ENCODE peak calls at places on chromosomes 7 and 10, in ten cellular contexts. S is LoVo, Q is heart left ventricle, E is cardiac muscle cell, M is OCI-LY7, C is T-helper 1 cell, Y is fibroblast of lung, U is anterior cingulate cortex, F is activated T-cell treated with anti-CD3 and anti-CD28 coated beads for 1 hour, L is BJ. H is an unnamed sample.

GRCh38 chr7:121433775-121434174 is 37.7 kb upstream of the FAM3C start:
- DNase-seq in S (no peak), Q (no peak), E (no peak), M (no peak), C (no peak), Y (no peak), U (no peak), F (no peak), L (no peak), H (no peak)

GRCh38 chr10:123494409-123494808 is 171.7 kb upstream of the GPR26 start:
- DNase-seq in S (no peak), Q (no peak), E (no peak), M (no peak), C (no peak), Y (no peak), U (no peak), F (no peak), L (no peak), H (no peak)

GRCh38 chr10:77649333-77650331 is 12.0 kb upstream of the KCNMA1 start:
- DNase-seq in S (no peak), Q (no peak), E (no peak), M (no peak), C (no peak), Y (no peak), U (no peak), F (no peak), L (no peak), H (no peak)

GRCh38 chr10:132103116-132103910 is 37.6 kb downstream of the JAKMIP3 start:
- DNase-seq in S (no peak), Q (peak), E (no peak), M (no peak), C (no peak), Y (no peak), U (no peak), F (no peak), L (no peak), H (no peak)

GRCh38 chr10:81679291-81679690 is 195.7 kb upstream of the NRG3 start:
- DNase-seq in S (no peak), Q (no peak), E (no peak), M (no peak), C (no peak), Y (no peak), U (no peak), F (no peak), L (no peak), H (no peak)

GRCh38 chr7:14207154-14207553 is 217.7 kb upstream of the ETV1 start:
- DNase-seq in S (no peak), Q (peak), E (peak), M (no peak), C (no peak), Y (no peak), U (no peak), F (no peak), L (no peak), H (no peak)

GRCh38 chr7:132138817-132139216 is 437.5 kb downstream of the PLXNA4 start:
- DNase-seq in S (no peak), Q (no peak), E (no peak), M (no peak), C (no peak), Y (no peak), U (no peak), F (no peak), L (no peak), H (no peak)

GRCh38 chr7:63073736-63074135 is 924.9 kb upstream of the ZNF722 start:
- DNase-seq in S (no peak), Q (no peak), E (no peak), M (no peak), C (no peak), Y (no peak), U (no peak), F (no peak), L (no peak), H (no peak)

GRCh38 chr7:152859781-152860191 is 100.2 kb downstream of the ACTR3B start:
- DNase-seq in S (no peak), Q (no peak), E (no peak), M (peak), C (no peak), Y (no peak), U (no peak), F (no peak), L (no peak), H (peak)

GRCh38 chr7:1404881-1405548 is 54.3 kb downstream of the MICALL2 start:
- DNase-seq in S (no peak), Q (no peak), E (peak), M (no peak), C (no peak), Y (no peak), U (no peak), F (no peak), L (no peak), H (no peak)

GRCh38 chr7:116628971-116629586 is 42.9 kb upstream of the MET start:
- DNase-seq in S (peak), Q (no peak), E (no peak), M (no peak), C (no peak), Y (no peak), U (no peak), F (no peak), L (no peak), H (no peak)

GRCh38 chr10:111475720-111476119 is 398.9 kb downstream of the ADRA2A start:
- DNase-seq in S (no peak), Q (no peak), E (no peak), M (no peak), C (no peak), Y (no peak), U (no peak), F (no peak), L (peak), H (peak)

GRCh38 chr10:73456187-73456890 is 23.0 kb upstream of the MSS51 start:
- DNase-seq in S (no peak), Q (no peak), E (no peak), M (no peak), C (no peak), Y (no peak), U (no peak), F (no peak), L (no peak), H (no peak)

GRCh38 chr10:78656815-78657621 is 411.7 kb upstream of the ZMIZ1 start:
- DNase-seq in S (no peak), Q (no peak), E (peak), M (no peak), C (no peak), Y (peak), U (peak), F (no peak), L (no peak), H (no peak)

GRCh38 chr10:131702521-131703356 is 198.1 kb upstream of the PPP2R2D start:
- DNase-seq in S (no peak), Q (no peak), E (no peak), M (no peak), C (no peak), Y (no peak), U (no peak), F (no peak), L (no peak), H (no peak)

GRCh38 chr10:69180525-69181204 is 631 bp downstream of the SUPV3L1 start:
- DNase-seq in S (no peak), Q (no peak), E (peak), M (peak), C (peak), Y (no peak), U (peak), F (no peak), L (no peak), H (peak)

GRCh38 chr7:99362801-99363200 is 11.7 kb upstream of the ARPC1B start:
- DNase-seq in S (no peak), Q (no peak), E (peak), M (no peak), C (no peak), Y (peak), U (no peak), F (no peak), L (peak), H (peak)

GRCh38 chr7:149669121-149669818 is 104.1 kb downstream of the ZNF467 start:
- DNase-seq in S (no peak), Q (no peak), E (peak), M (peak), C (no peak), Y (peak), U (no peak), F (no peak), L (no peak), H (peak)

GRCh38 chr10:67668448-67668847 is 27.5 kb downstream of the CTNNA3 start:
- DNase-seq in S (no peak), Q (no peak), E (peak), M (no peak), C (no peak), Y (no peak), U (no peak), F (no peak), L (no peak), H (no peak)

GRCh38 chr7:23380961-23381360 is 81.8 kb downstream of the MALSU1 start:
- DNase-seq in S (no peak), Q (no peak), E (peak), M (no peak), C (no peak), Y (no peak), U (no peak), F (no peak), L (no peak), H (no peak)

GRCh38 chr7:116770941-116771340 is 91.4 kb upstream of the CAPZA2 start:
- DNase-seq in S (no peak), Q (no peak), E (no peak), M (no peak), C (no peak), Y (no peak), U (no peak), F (no peak), L (no peak), H (no peak)

H was measured in EH.